ENCODE peak calls at places on chromosomes 6 and 20, in four cellular contexts. I is GM12878, O is A549, P is K562. Q is an unnamed sample.

GRCh38 chr6:127382413-127382812 is 39.0 kb upstream of the ECHDC1 start:
- DNase-seq in O (no peak), I (no peak), P (no peak), Q (no peak)

GRCh38 chr20:56628873-56629463 is at the start of gene TFAP2C:
- DNase-seq in O (peak; percentile 84), P (peak; percentile 90), I (no peak), Q (no peak)

GRCh38 chr20:59458645-59459044 is 145.7 kb upstream of the PHACTR3 start:
- DNase-seq in I (no peak), P (no peak), O (no peak), Q (no peak)

GRCh38 chr20:21099653-21100589 is 6.2 kb downstream of the LINC00237 start:
- DNase-seq in P (peak; percentile 39), I (no peak), O (peak; percentile 24), Q (peak; percentile 4)

GRCh38 chr6:154731296-154732218 is 1.7 kb upstream of the SCAF8 start:
- DNase-seq in P (no peak), I (no peak), O (no peak), Q (no peak)

GRCh38 chr6:14818422-14818884 is 427.4 kb upstream of the JARID2 start:
- DNase-seq in O (no peak), I (no peak), P (no peak), Q (no peak)

GRCh38 chr6:16741112-16742016 is 19.9 kb downstream of the ATXN1 start:
- DNase-seq in P (no peak), O (no peak), I (no peak), Q (peak; percentile 98)

GRCh38 chr6:73870907-73871306 is 174.9 kb downstream of the CD109 start:
- DNase-seq in O (no peak), I (no peak), P (no peak), Q (no peak)

GRCh38 chr20:38730167-38730988 is 6.1 kb downstream of the SLC32A1 start:
- DNase-seq in P (no peak), I (no peak), O (no peak), Q (no peak)

GRCh38 chr6:20952605-20953004 is 418.3 kb downstream of the CDKAL1 start:
- DNase-seq in P (no peak), O (no peak), I (no peak), Q (peak; percentile 83)

DNA sequence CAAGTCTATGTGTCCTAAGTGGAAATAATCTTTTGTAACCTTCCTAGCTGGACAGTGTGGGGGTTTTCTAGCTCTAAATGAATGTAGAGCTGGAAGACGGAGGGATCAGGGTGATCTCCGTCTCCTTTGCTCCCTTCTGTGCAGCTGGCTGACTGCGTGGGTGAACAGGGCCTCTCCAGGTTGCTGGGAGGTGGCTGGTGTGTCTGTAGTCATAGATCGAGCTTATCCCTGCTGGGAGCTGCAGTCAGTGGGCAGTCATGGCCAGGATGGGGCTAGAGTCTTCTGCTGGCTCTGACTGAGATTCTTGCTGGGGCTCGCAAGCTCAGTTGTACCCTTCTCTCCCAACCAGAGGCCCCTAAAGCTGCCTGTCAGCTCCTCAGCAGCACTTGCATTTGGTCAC is 6.4 kb downstream of the SEC23B start:
- DNase-seq in P (no peak), O (no peak), I (no peak), Q (no peak)
- TF ChIP-seq RAD21 in P (no peak), O (no peak), I (no peak), Q (no peak)

GRCh38 chr6:156423075-156423474 is 354.1 kb upstream of the ARID1B start:
- DNase-seq in P (no peak), I (no peak), O (no peak), Q (no peak)
- TF ChIP-seq BHLHE40 in P (no peak), I (no peak), O (no peak), Q (no peak)

GRCh38 chr6:44335631-44336030 is 6.8 kb upstream of the SPATS1 start:
- DNase-seq in P (no peak), I (no peak), O (no peak), Q (no peak)
- TF ChIP-seq RAD21 in P (no peak), I (no peak), O (no peak), Q (no peak)

GRCh38 chr20:57991211-57991841 is 237.1 kb downstream of the ANKRD60 start:
- DNase-seq in I (no peak), P (no peak), O (peak; percentile 61), Q (no peak)
- TF ChIP-seq BHLHE40 in I (no peak), P (no peak), O (no peak), Q (no peak)

DNA sequence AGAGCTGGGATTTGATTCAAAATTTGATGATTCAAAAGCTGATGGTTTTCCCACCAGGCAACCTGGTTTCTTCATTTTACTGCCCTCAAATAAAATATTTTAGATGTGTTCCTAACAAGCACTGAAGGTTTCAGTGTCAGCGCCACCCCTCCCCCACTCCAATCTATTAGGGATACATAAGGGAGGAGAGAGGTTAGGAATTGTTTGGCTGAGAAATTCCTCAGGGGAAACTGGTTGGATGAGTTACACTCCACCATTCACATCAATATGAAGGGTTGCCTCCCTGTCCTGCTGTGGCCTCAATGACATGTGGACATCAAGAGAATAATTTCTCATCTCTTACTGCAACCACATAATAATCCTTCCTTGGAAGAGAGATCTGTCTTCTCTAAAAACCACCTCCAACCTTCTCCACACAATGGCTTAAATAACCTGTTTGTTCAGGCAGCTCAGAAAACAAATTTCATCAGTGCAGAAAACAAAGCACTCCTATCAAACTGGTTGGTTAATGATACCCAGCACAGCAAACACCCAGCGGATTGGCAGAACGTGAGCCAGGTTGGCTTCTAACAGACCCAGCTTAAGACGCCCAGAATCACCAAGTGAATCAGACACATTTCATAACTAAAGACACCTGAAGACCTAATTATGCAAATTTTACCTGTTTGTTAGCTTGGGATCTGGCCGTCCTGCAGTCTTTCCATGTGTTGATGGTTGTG is 136.0 kb upstream of the SGK1 start:
- DNase-seq in P (no peak), O (no peak), I (no peak), Q (no peak)
- TF ChIP-seq RAD21 in P (no peak), O (no peak), I (no peak), Q (no peak)

Q was measured in IMR-90.